ENCODE peak calls at places on chromosomes 16 and 17, in six cellular contexts. J, N, D, W, T and M are unnamed samples.

GRCh38 chr17:797236-797635 is 15.1 kb downstream of the MRM3 start:
- DNase-seq in T (no peak), W (no peak), N (no peak), D (no peak), J (no peak), M (no peak)

GRCh38 chr17:42623732-42624596 is 14.5 kb downstream of the TUBG1 start:
- DNase-seq in W (no peak), J (peak; percentile 38), D (no peak), N (no peak), T (no peak), M (peak; percentile 11)

GRCh38 chr16:55408656-55409055 is 70.3 kb upstream of the MMP2 start:
- DNase-seq in D (peak; percentile 52), N (no peak), W (no peak), J (no peak), T (no peak), M (no peak)

GRCh38 chr16:1787322-1788094 is 4.7 kb downstream of the NUBP2 start:
- DNase-seq in W (no peak), T (no peak), D (no peak), J (no peak), N (no peak), M (no peak)

GRCh38 chr17:43945074-43945824 is 3.0 kb upstream of the PPY start:
- DNase-seq in T (peak; percentile 91), J (peak; percentile 30), N (no peak), W (peak; percentile 57), D (no peak), M (no peak)

GRCh38 chr17:65557349-65558310 is 3.8 kb downstream of the AXIN2 start:
- DNase-seq in D (no peak), J (peak; percentile 55), W (peak; percentile 16), N (no peak), T (no peak), M (no peak)

GRCh38 chr17:73194514-73195222 is 1.8 kb downstream of the COG1 start:
- DNase-seq in N (no peak), J (peak; percentile 90), D (no peak), T (no peak), W (peak; percentile 23), M (no peak)

GRCh38 chr16:74322301-74322710 is 25.7 kb downstream of the PSMD7 start:
- DNase-seq in W (peak; percentile 18), J (no peak), N (no peak), T (peak; percentile 10), D (no peak), M (no peak)

GRCh38 chr16:54346046-54346445 is 59.5 kb upstream of the IRX3 start:
- DNase-seq in J (no peak), T (peak; percentile 24), W (no peak), D (no peak), N (no peak), M (no peak)

GRCh38 chr17:57577751-57578607 is 167.1 kb downstream of the CCDC182 start:
- DNase-seq in D (peak; percentile 83), N (no peak), T (no peak), W (peak; percentile 90), J (peak; percentile 70), M (peak; percentile 63)

GRCh38 chr16:71883849-71884638 is at the start of gene ZNF821:
- DNase-seq in W (peak; percentile 81), J (peak; percentile 64), D (peak; percentile 93), N (peak; percentile 95), T (peak; percentile 76), M (peak; percentile 96)

GRCh38 chr16:75216127-75216526 is 2.7 kb upstream of the CTRB1 start:
- DNase-seq in J (no peak), D (no peak), T (peak; percentile 40), N (no peak), W (no peak), M (peak; percentile 42)

GRCh38 chr17:78998311-78999055 is 11.1 kb downstream of the CANT1 start:
- DNase-seq in N (no peak), J (no peak), D (no peak), T (no peak), W (no peak), M (no peak)

GRCh38 chr17:69090365-69090764 is 29.6 kb upstream of the ABCA9 start:
- DNase-seq in T (no peak), J (no peak), N (no peak), D (no peak), W (no peak), M (no peak)

GRCh38 chr17:77125432-77125901 is 15.3 kb upstream of the SEC14L1 start:
- DNase-seq in T (peak; percentile 91), N (no peak), D (no peak), W (peak; percentile 83), J (peak; percentile 91), M (no peak)

GRCh38 chr17:41467546-41467945 is 360 bp upstream of the KRT32 start:
- DNase-seq in D (no peak), T (no peak), N (no peak), J (no peak), W (no peak), M (no peak)

GRCh38 chr17:47739150-47739549 is 6.1 kb downstream of the TBX21 start:
- DNase-seq in D (no peak), J (no peak), W (no peak), N (no peak), T (no peak), M (no peak)

GRCh38 chr17:40803617-40804082 is 3.9 kb upstream of the KRT28 start:
- DNase-seq in D (peak; percentile 73), J (peak; percentile 66), N (peak; percentile 90), T (peak; percentile 73), W (peak; percentile 68), M (peak; percentile 76)

GRCh38 chr16:83954577-83955016 is 1.6 kb downstream of the OSGIN1 start:
- DNase-seq in D (no peak), N (no peak), W (peak; percentile 83), J (peak; percentile 38), T (peak; percentile 20), M (peak; percentile 94)

GRCh38 chr17:48441231-48441711 is 11.3 kb upstream of the SKAP1 start:
- DNase-seq in W (no peak), J (no peak), N (no peak), D (no peak), T (no peak), M (no peak)

GRCh38 chr17:44310612-44311376 is 2.4 kb downstream of the RUNDC3A start:
- DNase-seq in N (no peak), T (no peak), W (no peak), D (no peak), J (no peak), M (no peak)

GRCh38 chr17:32487460-32488176 is 825 bp downstream of the CDK5R1 start:
- DNase-seq in T (no peak), W (no peak), D (peak; percentile 23), N (no peak), J (no peak), M (peak; percentile 44)

GRCh38 chr16:71540-72341 is 690 bp downstream of the RHBDF1 start:
- DNase-seq in D (peak; percentile 29), N (peak; percentile 85), T (peak; percentile 91), W (peak; percentile 90), J (peak; percentile 76), M (peak; percentile 97)

GRCh38 chr17:28173071-28173561 is 130.6 kb downstream of the NLK start:
- DNase-seq in T (no peak), W (peak; percentile 17), D (no peak), J (no peak), N (no peak), M (peak; percentile 57)

GRCh38 chr17:28170771-28171170 is 128.3 kb downstream of the NLK start:
- DNase-seq in N (no peak), J (no peak), W (no peak), D (no peak), T (no peak), M (no peak)

GRCh38 chr17:28177351-28177750 is 134.9 kb downstream of the NLK start:
- DNase-seq in J (peak; percentile 55), W (no peak), T (no peak), D (no peak), N (no peak), M (peak; percentile 72)

GRCh38 chr17:28174352-28175046 is 132.0 kb downstream of the NLK start:
- DNase-seq in W (peak; percentile 32), T (no peak), N (no peak), D (no peak), J (no peak), M (peak; percentile 60)

GRCh38 chr17:28173801-28174200 is 131.3 kb downstream of the NLK start:
- DNase-seq in J (no peak), D (no peak), W (peak; percentile 72), T (no peak), N (no peak), M (peak; percentile 29)
- H3K4me3 ChIP-seq in J (no peak overlapping the region), D (no peak overlapping the region), W (no peak overlapping the region), T (no peak overlapping the region), N (no peak overlapping the region), M (no peak overlapping the region)

GRCh38 chr17:35433075-35433894 is 985 bp upstream of the SLFN12 start:
- DNase-seq in W (peak; percentile 97), D (peak; percentile 68), T (peak; percentile 92), J (peak; percentile 100), N (peak; percentile 80), M (peak; percentile 99)

GRCh38 chr17:35428229-35428628 is 4.1 kb downstream of the SLFN12 start:
- DNase-seq in N (no peak), J (no peak), T (no peak), W (no peak), D (no peak), M (no peak)

GRCh38 chr17:35429702-35430101 is 2.6 kb downstream of the SLFN12 start:
- DNase-seq in T (no peak), D (no peak), J (no peak), N (no peak), W (no peak), M (no peak)

GRCh38 chr17:35432176-35433074 is at the start of gene SLFN12:
- DNase-seq in W (peak; percentile 98), N (peak; percentile 71), J (peak; percentile 98), T (peak; percentile 26), D (peak; percentile 63), M (peak; percentile 97)
- H2AK5ac ChIP-seq in W (peak within 1 kb of the TSS; percentile 99), N (peak within 1 kb of the TSS; percentile 93), J (peak within 1 kb of the TSS; percentile 77), T (no peak within 1 kb of the TSS), D (peak within 1 kb of the TSS; percentile 9), M (no peak within 1 kb of the TSS)

GRCh38 chr17:67577429-67577828 is 140.3 kb upstream of the NOL11 start:
- DNase-seq in T (no peak), J (no peak), W (no peak), N (no peak), D (no peak), M (no peak)
- H3K4me3 ChIP-seq in T (no peak overlapping the region), J (no peak overlapping the region), W (no peak overlapping the region), N (no peak overlapping the region), D (no peak overlapping the region), M (no peak overlapping the region)

DNA sequence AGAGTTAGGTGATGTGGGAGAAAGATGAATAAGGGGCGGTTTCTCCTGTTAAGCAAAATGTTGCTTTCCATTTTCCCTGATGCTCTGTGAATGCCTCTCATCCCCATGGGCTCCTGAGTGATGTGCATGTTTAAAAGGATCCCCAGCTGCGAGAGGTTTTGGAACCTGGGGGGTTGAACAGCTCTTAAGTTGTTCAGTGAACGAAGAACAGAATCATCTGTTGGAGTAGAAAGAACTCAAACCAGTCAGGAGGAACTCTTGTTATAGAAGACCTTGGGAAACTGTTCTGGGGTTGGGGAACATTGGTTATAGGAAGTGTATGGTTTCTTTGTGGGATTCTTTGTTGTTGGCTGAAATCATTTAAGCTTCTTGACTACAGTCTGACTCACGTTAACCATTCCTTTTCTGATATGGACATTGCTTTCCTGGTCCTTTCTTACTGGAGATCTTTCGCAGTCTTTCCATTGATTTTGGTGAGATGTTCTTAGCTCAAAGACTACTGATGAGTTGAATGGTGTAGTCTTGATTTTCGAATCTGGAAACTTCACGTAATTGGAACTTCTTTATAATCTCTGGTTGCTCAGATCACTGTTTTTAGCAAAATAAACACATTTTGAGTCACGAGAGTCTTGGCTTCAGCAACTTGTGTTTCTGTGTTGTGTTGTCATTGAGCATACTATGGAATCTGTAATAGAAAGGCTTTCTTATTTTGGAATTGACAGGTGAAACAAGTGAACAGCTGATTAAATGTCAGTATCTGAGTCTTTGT is 1.3 kb downstream of the UNK start:
- DNase-seq in D (no peak), W (peak; percentile 69), N (no peak), J (peak; percentile 68), T (no peak), M (no peak)
- H2AK5ac ChIP-seq in D (no peak overlapping the region), W (peak overlapping the region; percentile 98), N (peak overlapping the region; percentile 91), J (peak overlapping the region; percentile 96), T (peak overlapping the region; percentile 33), M (peak overlapping the region; percentile 10)

GRCh38 chr16:4618645-4619418 is 4.1 kb upstream of the UBALD1 start:
- DNase-seq in N (no peak), W (no peak), T (no peak), J (no peak), D (no peak), M (no peak)
- H3K4me3 ChIP-seq in N (no peak overlapping the region), W (no peak overlapping the region), T (no peak overlapping the region), J (no peak overlapping the region), D (no peak overlapping the region), M (no peak overlapping the region)